ENCODE peak calls at places on chromosome 7, in five cellular contexts. One of them, this sample, is unnamed.

GRCh38 chr7:47819054-47819920 is 129.0 kb downstream of the PKD1L1 start:
- DNase-seq in Calu3: peak
- DNase-seq in fibroblast of mammary gland: peak
- DNase-seq in coronary artery: no peak
- DNase-seq in Peyer's patch: peak
- DNase-seq in this sample: no peak

GRCh38 chr7:128167316-128167691 is 73.8 kb upstream of the LEP start:
- DNase-seq in Peyer's patch: peak
- DNase-seq in coronary artery: no peak
- DNase-seq in fibroblast of mammary gland: peak
- DNase-seq in Calu3: peak
- DNase-seq in this sample: no peak

GRCh38 chr7:157444011-157444842 is 107.4 kb downstream of the DNAJB6 start:
- DNase-seq in fibroblast of mammary gland: no peak
- DNase-seq in Peyer's patch: peak
- DNase-seq in coronary artery: no peak
- DNase-seq in Calu3: no peak
- DNase-seq in this sample: no peak

GRCh38 chr7:139708541-139708940 is 69.3 kb downstream of the HIPK2 start:
- DNase-seq in fibroblast of mammary gland: no peak
- DNase-seq in Calu3: no peak
- DNase-seq in Peyer's patch: peak
- DNase-seq in coronary artery: no peak
- DNase-seq in this sample: no peak

GRCh38 chr7:54877683-54878082 is 118.7 kb upstream of the SEC61G start:
- DNase-seq in fibroblast of mammary gland: no peak
- DNase-seq in Calu3: peak
- DNase-seq in coronary artery: no peak
- DNase-seq in Peyer's patch: no peak
- DNase-seq in this sample: no peak

GRCh38 chr7:134328900-134329299 is 12.2 kb upstream of the SLC35B4 start:
- DNase-seq in Calu3: no peak
- DNase-seq in fibroblast of mammary gland: no peak
- DNase-seq in coronary artery: no peak
- DNase-seq in Peyer's patch: no peak
- DNase-seq in this sample: no peak

GRCh38 chr7:133846203-133846945 is 280.8 kb upstream of the LRGUK start:
- DNase-seq in coronary artery: no peak
- DNase-seq in Calu3: no peak
- DNase-seq in fibroblast of mammary gland: no peak
- DNase-seq in Peyer's patch: no peak
- DNase-seq in this sample: no peak

GRCh38 chr7:54542920-54543539 is 855 bp downstream of the VSTM2A start:
- DNase-seq in fibroblast of mammary gland: peak
- DNase-seq in coronary artery: no peak
- DNase-seq in Peyer's patch: no peak
- DNase-seq in Calu3: no peak
- DNase-seq in this sample: no peak

GRCh38 chr7:2403718-2404648 is 572 bp downstream of the CHST12 start:
- DNase-seq in fibroblast of mammary gland: no peak
- DNase-seq in coronary artery: no peak
- DNase-seq in Peyer's patch: peak
- DNase-seq in Calu3: peak
- DNase-seq in this sample: no peak

GRCh38 chr7:93594250-93594649 is 19.7 kb upstream of the CALCR start:
- DNase-seq in coronary artery: no peak
- DNase-seq in Peyer's patch: no peak
- DNase-seq in fibroblast of mammary gland: no peak
- DNase-seq in Calu3: no peak
- DNase-seq in this sample: no peak

GRCh38 chr7:77727936-77728701 is 31.9 kb downstream of the RSBN1L start:
- DNase-seq in fibroblast of mammary gland: peak
- DNase-seq in coronary artery: no peak
- DNase-seq in Calu3: no peak
- DNase-seq in Peyer's patch: no peak
- DNase-seq in this sample: no peak

GRCh38 chr7:100023526-100023925 is 8.1 kb downstream of the ZKSCAN1 start:
- DNase-seq in Calu3: no peak
- DNase-seq in coronary artery: no peak
- DNase-seq in fibroblast of mammary gland: no peak
- DNase-seq in Peyer's patch: no peak
- DNase-seq in this sample: no peak

GRCh38 chr7:5526190-5527037 is 102.8 kb upstream of the TNRC18 start:
- DNase-seq in Calu3: peak
- DNase-seq in coronary artery: no peak
- DNase-seq in Peyer's patch: peak
- DNase-seq in fibroblast of mammary gland: peak
- DNase-seq in this sample: no peak

GRCh38 chr7:149625339-149625946 is 127.8 kb upstream of the ZNF746 start:
- DNase-seq in fibroblast of mammary gland: peak
- DNase-seq in Calu3: peak
- DNase-seq in Peyer's patch: peak
- DNase-seq in coronary artery: no peak
- DNase-seq in this sample: no peak

DNA sequence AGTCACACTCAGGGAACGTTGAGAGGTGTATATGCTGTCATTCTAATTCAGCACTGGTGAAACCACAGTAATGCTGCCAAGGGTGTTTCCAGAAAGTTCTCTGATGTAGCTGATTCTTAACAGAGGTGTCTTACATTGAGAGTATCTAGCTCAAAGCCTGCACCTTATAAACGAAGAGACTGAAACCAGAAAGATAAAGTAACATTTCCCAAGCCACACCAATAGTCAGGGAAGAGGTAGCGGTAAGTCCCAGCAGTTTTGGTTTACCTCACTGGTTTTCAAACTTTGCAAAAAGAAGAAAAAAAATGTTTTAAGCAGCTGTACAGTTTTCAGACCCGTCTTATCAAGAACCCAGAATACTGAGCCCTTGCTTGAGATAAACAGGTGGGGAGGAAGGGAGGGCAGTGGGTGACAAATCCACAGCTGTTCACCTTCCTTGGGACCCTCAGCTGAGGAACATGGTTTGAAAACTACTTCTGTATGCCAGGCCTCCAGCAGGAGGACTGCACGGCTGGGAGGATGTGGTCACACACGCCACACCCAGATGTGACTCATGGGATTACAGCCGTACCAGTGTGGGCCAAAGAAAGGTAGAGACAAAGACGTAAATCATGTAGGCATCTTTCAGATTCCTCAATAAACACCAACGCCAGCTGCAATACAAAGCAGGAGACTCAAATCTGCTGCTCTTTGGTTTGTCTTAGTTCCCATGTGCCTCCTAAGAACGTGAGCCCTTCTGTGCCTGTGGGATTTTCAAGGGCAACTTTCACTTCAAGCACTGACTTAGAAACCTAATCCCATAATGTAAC is 64.0 kb upstream of the GSDME start:
- DNase-seq in Calu3: peak
- DNase-seq in fibroblast of mammary gland: peak
- DNase-seq in coronary artery: no peak
- DNase-seq in Peyer's patch: peak
- DNase-seq in this sample: no peak
- TF ChIP-seq CTCF in Calu3: peak
- TF ChIP-seq CTCF in fibroblast of mammary gland: peak
- TF ChIP-seq CTCF in coronary artery: no peak
- TF ChIP-seq CTCF in Peyer's patch: peak
- TF ChIP-seq CTCF in this sample: no peak

DNA sequence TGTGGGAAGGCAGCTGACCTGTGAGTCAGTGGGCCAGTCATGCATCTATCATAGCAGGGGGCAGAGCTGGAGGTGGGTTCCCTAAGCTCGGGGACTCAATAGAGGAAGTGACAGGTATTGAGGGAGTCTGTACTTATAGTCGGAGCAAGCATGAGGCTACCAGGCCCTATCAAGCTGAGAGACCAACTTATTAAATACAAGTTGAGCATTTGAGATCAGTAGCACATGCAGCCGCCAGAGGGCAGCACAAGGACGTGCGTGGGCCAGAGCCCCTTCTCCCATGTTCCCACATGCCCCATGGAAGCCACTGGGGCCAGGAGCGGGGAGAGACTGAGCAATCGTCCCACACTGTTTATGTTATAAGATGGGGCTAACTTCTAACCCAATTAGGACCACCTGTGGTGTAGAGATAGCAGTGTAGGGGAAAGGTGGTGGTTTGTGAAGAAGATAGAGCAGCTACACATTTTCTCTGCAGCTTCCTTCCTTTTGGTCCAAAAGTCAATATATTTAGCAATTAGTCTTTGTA is 13.0 kb upstream of the STK31 start:
- DNase-seq in fibroblast of mammary gland: peak
- DNase-seq in Calu3: peak
- DNase-seq in coronary artery: no peak
- DNase-seq in Peyer's patch: peak
- DNase-seq in this sample: no peak
- TF ChIP-seq CTCF in fibroblast of mammary gland: peak
- TF ChIP-seq CTCF in Calu3: peak
- TF ChIP-seq CTCF in coronary artery: peak
- TF ChIP-seq CTCF in Peyer's patch: peak
- TF ChIP-seq CTCF in this sample: peak

GRCh38 chr7:3481435-3481834 is 180.4 kb downstream of the SDK1 start:
- DNase-seq in Calu3: no peak
- DNase-seq in coronary artery: no peak
- DNase-seq in fibroblast of mammary gland: no peak
- DNase-seq in Peyer's patch: no peak
- DNase-seq in this sample: no peak

GRCh38 chr7:3480197-3480596 is 179.1 kb downstream of the SDK1 start:
- DNase-seq in Peyer's patch: no peak
- DNase-seq in fibroblast of mammary gland: no peak
- DNase-seq in coronary artery: no peak
- DNase-seq in Calu3: no peak
- DNase-seq in this sample: no peak

GRCh38 chr7:3482147-3482921 is 181.3 kb downstream of the SDK1 start:
- DNase-seq in fibroblast of mammary gland: peak
- DNase-seq in Calu3: peak
- DNase-seq in coronary artery: no peak
- DNase-seq in Peyer's patch: no peak
- DNase-seq in this sample: no peak
- TF ChIP-seq CTCF in fibroblast of mammary gland: peak
- TF ChIP-seq CTCF in Calu3: peak
- TF ChIP-seq CTCF in coronary artery: no peak
- TF ChIP-seq CTCF in Peyer's patch: peak
- TF ChIP-seq CTCF in this sample: peak

GRCh38 chr7:147804032-147804431 is 786.5 kb upstream of the C7orf33 start:
- DNase-seq in fibroblast of mammary gland: no peak
- DNase-seq in coronary artery: no peak
- DNase-seq in Peyer's patch: no peak
- DNase-seq in Calu3: no peak
- DNase-seq in this sample: no peak

GRCh38 chr7:147805996-147806576 is 784.5 kb upstream of the C7orf33 start:
- DNase-seq in Peyer's patch: no peak
- DNase-seq in Calu3: no peak
- DNase-seq in coronary artery: no peak
- DNase-seq in fibroblast of mammary gland: no peak
- DNase-seq in this sample: no peak

GRCh38 chr7:147811923-147812322 is 778.6 kb upstream of the C7orf33 start:
- DNase-seq in Calu3: no peak
- DNase-seq in fibroblast of mammary gland: no peak
- DNase-seq in Peyer's patch: no peak
- DNase-seq in coronary artery: no peak
- DNase-seq in this sample: no peak

GRCh38 chr7:147813316-147813715 is 777.2 kb upstream of the C7orf33 start:
- DNase-seq in Calu3: no peak
- DNase-seq in fibroblast of mammary gland: no peak
- DNase-seq in coronary artery: no peak
- DNase-seq in Peyer's patch: no peak
- DNase-seq in this sample: no peak

GRCh38 chr7:147809785-147810184 is 780.8 kb upstream of the C7orf33 start:
- DNase-seq in coronary artery: no peak
- DNase-seq in Peyer's patch: no peak
- DNase-seq in fibroblast of mammary gland: no peak
- DNase-seq in Calu3: no peak
- DNase-seq in this sample: no peak
- TF ChIP-seq CTCF in coronary artery: no peak
- TF ChIP-seq CTCF in Peyer's patch: no peak
- TF ChIP-seq CTCF in fibroblast of mammary gland: no peak
- TF ChIP-seq CTCF in Calu3: no peak
- TF ChIP-seq CTCF in this sample: no peak

GRCh38 chr7:69765879-69766278 is 167.6 kb downstream of the AUTS2 start:
- DNase-seq in Calu3: no peak
- DNase-seq in Peyer's patch: no peak
- DNase-seq in coronary artery: no peak
- DNase-seq in fibroblast of mammary gland: no peak
- DNase-seq in this sample: no peak
- TF ChIP-seq CTCF in Calu3: no peak
- TF ChIP-seq CTCF in Peyer's patch: no peak
- TF ChIP-seq CTCF in coronary artery: no peak
- TF ChIP-seq CTCF in fibroblast of mammary gland: no peak
- TF ChIP-seq CTCF in this sample: no peak

DNA sequence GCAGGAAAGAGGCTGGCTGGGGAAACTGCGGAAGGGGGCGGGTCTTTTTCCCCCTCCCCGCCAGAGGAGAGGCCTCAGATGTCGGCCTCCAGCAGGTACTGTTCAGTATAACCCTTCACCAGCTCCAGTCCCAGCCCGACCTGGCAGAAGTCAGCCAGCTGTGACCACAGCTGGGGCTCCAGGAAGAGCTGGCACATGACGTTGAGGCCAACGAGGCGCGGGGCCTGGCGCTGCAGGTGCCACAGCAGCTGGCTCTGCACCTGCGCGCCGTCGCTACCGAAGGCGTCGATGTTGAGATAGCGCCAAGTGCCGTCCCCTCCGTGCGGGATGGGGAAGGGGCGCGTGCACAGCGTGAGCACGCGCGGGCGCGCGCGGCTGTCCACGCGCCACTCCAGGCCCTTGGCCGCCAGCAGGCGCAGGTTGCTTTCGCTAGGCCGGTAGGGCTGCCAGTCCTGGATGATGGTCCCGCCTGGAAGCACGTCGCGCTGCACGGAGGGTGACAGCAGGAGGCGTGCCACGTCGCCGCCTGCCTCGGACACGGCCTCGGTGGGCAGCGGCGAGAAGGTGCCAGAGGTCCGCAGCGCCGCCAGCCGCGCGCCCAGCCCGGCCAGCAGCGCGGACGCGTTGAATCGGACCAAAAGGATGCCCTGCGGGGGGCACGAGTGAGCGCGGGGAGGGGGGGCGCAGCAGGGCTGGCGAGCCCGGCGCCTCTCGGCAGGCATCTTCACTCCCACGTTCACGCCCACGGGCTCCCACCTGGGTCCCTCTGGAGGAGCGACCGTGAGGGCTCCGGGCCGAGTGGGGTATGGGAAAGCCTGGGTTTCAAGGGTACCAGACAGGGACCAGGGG is 6.9 kb upstream of the VGF start:
- DNase-seq in fibroblast of mammary gland: no peak
- DNase-seq in Calu3: no peak
- DNase-seq in Peyer's patch: no peak
- DNase-seq in coronary artery: no peak
- DNase-seq in this sample: no peak
- TF ChIP-seq CTCF in fibroblast of mammary gland: no peak
- TF ChIP-seq CTCF in Calu3: no peak
- TF ChIP-seq CTCF in Peyer's patch: no peak
- TF ChIP-seq CTCF in coronary artery: no peak
- TF ChIP-seq CTCF in this sample: no peak

This sample was measured in type B pancreatic cell.